ENCODE peak calls at places on chromosomes 5 and 9, in nine cellular contexts. Q is neural progenitor cell; C is lung; K is activated T-helper 9 cell treated with anti-CD3 and anti-CD28 coated beads, Interleukin-2, amount 50 U/mL, for 16 hours; J is RWPE1; W is cardiac fibroblast; M is HepG2; S is GM12891; I is left ventricle myocardium inferior. A is an unnamed sample.

GRCh38 chr9:70411141-70411929 is 3.1 kb downstream of the KLF9 start:
- DNase-seq in M (peak; percentile 9), J (peak; percentile 76), S (no peak), K (peak; percentile 28), C (peak; percentile 55), Q (peak; percentile 22), W (peak; percentile 85), I (peak; percentile 64), A (peak; percentile 52)

GRCh38 chr9:37031081-37031480 is 3.0 kb downstream of the PAX5 start:
- DNase-seq in Q (no peak), J (no peak), C (no peak), M (no peak), K (no peak), S (no peak), I (no peak), W (no peak), A (no peak)

GRCh38 chr5:17228833-17229291 is 11.4 kb downstream of the BASP1 start:
- DNase-seq in S (no peak), K (no peak), J (peak; percentile 72), W (peak; percentile 70), M (no peak), I (no peak), C (no peak), Q (no peak), A (no peak)

GRCh38 chr5:11658341-11658740 is 245.9 kb downstream of the CTNND2 start:
- DNase-seq in Q (no peak), K (no peak), M (no peak), W (no peak), S (no peak), J (no peak), I (no peak), C (no peak), A (no peak)

GRCh38 chr9:71628247-71628646 is 140.1 kb downstream of the CEMIP2 start:
- DNase-seq in I (no peak), C (no peak), W (peak; percentile 20), M (peak; percentile 12), J (no peak), S (no peak), K (no peak), Q (no peak), A (no peak)

GRCh38 chr9:116391306-116391900 is 237.8 kb downstream of the PAPPA start:
- DNase-seq in K (no peak), S (no peak), J (peak; percentile 72), I (no peak), M (no peak), W (peak; percentile 50), Q (no peak), C (no peak), A (no peak)

GRCh38 chr5:178209334-178210072 is 5.2 kb downstream of the HNRNPAB start:
- DNase-seq in W (no peak), K (no peak), Q (no peak), S (no peak), C (no peak), M (no peak), I (no peak), J (no peak), A (peak; percentile 8)

GRCh38 chr5:59275537-59276276 is 617.8 kb downstream of the PDE4D start:
- DNase-seq in K (no peak), J (peak; percentile 42), C (no peak), I (peak; percentile 38), M (no peak), Q (peak; percentile 83), W (peak; percentile 57), S (no peak), A (peak; percentile 57)

GRCh38 chr9:38205279-38205678 is 136.3 kb upstream of the SHB start:
- DNase-seq in K (no peak), I (no peak), S (no peak), M (no peak), J (no peak), W (no peak), Q (no peak), C (no peak), A (no peak)

GRCh38 chr9:123929177-123929869 is 603 bp downstream of the DENND1A start:
- DNase-seq in Q (peak; percentile 35), C (no peak), K (peak; percentile 13), W (no peak), S (no peak), J (peak; percentile 52), I (peak; percentile 17), M (peak; percentile 54), A (peak; percentile 13)

GRCh38 chr5:88886756-88887741 is 4.1 kb upstream of the MEF2C start:
- DNase-seq in M (no peak), J (no peak), S (no peak), K (no peak), Q (no peak), C (no peak), W (no peak), I (no peak), A (no peak)

GRCh38 chr5:177382423-177383029 is 1.7 kb upstream of the SLC34A1 start:
- DNase-seq in J (no peak), K (no peak), Q (peak; percentile 59), S (no peak), M (no peak), C (no peak), W (peak; percentile 65), I (no peak), A (no peak)

GRCh38 chr5:77778881-77779438 is 2.8 kb upstream of the TBCA start:
- DNase-seq in M (no peak), S (no peak), C (no peak), K (no peak), W (no peak), I (no peak), Q (no peak), J (no peak), A (no peak)

GRCh38 chr9:79570449-79571308 is 1.1 kb upstream of the TLE4 start:
- DNase-seq in M (no peak), K (peak; percentile 15), S (no peak), I (peak; percentile 38), J (peak; percentile 45), C (peak; percentile 35), Q (peak; percentile 97), W (peak; percentile 51), A (peak; percentile 37)

GRCh38 chr5:6659941-6660684 is 26.9 kb downstream of the SRD5A1 start:
- DNase-seq in Q (no peak), I (no peak), K (no peak), C (no peak), W (no peak), J (no peak), M (no peak), S (peak; percentile 48), A (no peak)

GRCh38 chr9:92837191-92837590 is 40.6 kb downstream of the ZNF484 start:
- DNase-seq in K (no peak), J (no peak), C (no peak), Q (no peak), W (no peak), S (no peak), I (no peak), M (no peak), A (no peak)

GRCh38 chr5:174589011-174589410 is 135.4 kb upstream of the MSX2 start:
- DNase-seq in I (no peak), K (no peak), M (no peak), S (no peak), J (no peak), Q (no peak), C (no peak), W (no peak), A (no peak)

GRCh38 chr9:121593066-121593465 is 58.4 kb upstream of the DAB2IP start:
- DNase-seq in Q (no peak), K (no peak), S (no peak), J (no peak), C (no peak), W (no peak), I (no peak), M (no peak), A (no peak)

GRCh38 chr9:134365791-134366222 is 39.6 kb downstream of the RXRA start:
- DNase-seq in K (no peak), I (peak; percentile 80), C (no peak), J (peak; percentile 95), Q (peak; percentile 79), M (no peak), S (no peak), W (peak; percentile 69), A (peak; percentile 81)

GRCh38 chr5:172529896-172530295 is 75.6 kb upstream of the SH3PXD2B start:
- DNase-seq in C (peak; percentile 11), I (no peak), W (no peak), Q (no peak), S (no peak), K (no peak), J (no peak), M (no peak), A (no peak)

GRCh38 chr9:2299156-2299842 is 284.2 kb downstream of the SMARCA2 start:
- DNase-seq in Q (no peak), S (no peak), K (no peak), W (no peak), I (no peak), M (no peak), J (no peak), C (peak; percentile 67), A (no peak)

GRCh38 chr5:38734353-38734752 is 111.5 kb upstream of the OSMR start:
- DNase-seq in W (no peak), K (no peak), S (no peak), J (no peak), Q (peak; percentile 63), C (no peak), I (no peak), M (no peak), A (no peak)

GRCh38 chr5:34582364-34582763 is 73.8 kb upstream of the RAI14 start:
- DNase-seq in W (no peak), I (no peak), J (no peak), M (no peak), C (no peak), K (no peak), Q (peak; percentile 20), S (no peak), A (no peak)

GRCh38 chr9:3809724-3810123 is 283.9 kb upstream of the RFX3 start:
- DNase-seq in K (no peak), C (no peak), J (peak; percentile 13), W (no peak), I (no peak), Q (no peak), M (no peak), S (no peak), A (no peak)

GRCh38 chr5:5422819-5423515 is 490 bp downstream of the ICE1 start:
- DNase-seq in Q (no peak), M (no peak), S (no peak), W (peak; percentile 3), C (no peak), J (peak; percentile 18), I (no peak), K (no peak), A (peak; percentile 32)

GRCh38 chr9:135958485-135958884 is 2.7 kb downstream of the UBAC1 start:
- DNase-seq in J (no peak), S (no peak), I (no peak), Q (no peak), K (no peak), C (no peak), M (no peak), W (no peak), A (no peak)

GRCh38 chr5:149886697-149887470 is 57.7 kb downstream of the PDE6A start:
- DNase-seq in I (no peak), C (peak; percentile 43), K (no peak), M (no peak), S (no peak), J (no peak), W (peak; percentile 80), Q (no peak), A (no peak)

GRCh38 chr5:90940227-90940995 is 381.8 kb downstream of the ADGRV1 start:
- DNase-seq in J (peak; percentile 24), Q (peak; percentile 74), K (no peak), W (peak; percentile 36), S (no peak), M (no peak), C (no peak), I (no peak), A (no peak)

GRCh38 chr9:134590240-134591081 is 51.1 kb upstream of the COL5A1 start:
- DNase-seq in S (no peak), K (no peak), C (peak; percentile 59), J (no peak), Q (no peak), W (peak; percentile 73), I (no peak), M (peak; percentile 24), A (no peak)

GRCh38 chr5:27315541-27316282 is 277.3 kb upstream of the CDH9 start:
- DNase-seq in K (no peak), S (no peak), I (no peak), J (peak; percentile 58), M (no peak), Q (peak; percentile 63), W (peak; percentile 64), C (no peak), A (no peak)

GRCh38 chr5:176388003-176388340 is 426 bp downstream of the NOP16 start:
- DNase-seq in S (no peak), C (no peak), M (peak; percentile 31), W (peak; percentile 30), J (peak; percentile 50), I (no peak), K (peak; percentile 10), Q (peak; percentile 31), A (no peak)

A was measured in heart left ventricle.